ENCODE peak calls at places on chromosome 16, in eight cellular contexts. One of them, this sample, is unnamed.

GRCh38 chr16:5466551-5466950 is 369.0 kb upstream of the EEF2KMT start:
- DNase-seq in cardiac muscle cell: no peak
- DNase-seq in heart left ventricle: no peak
- DNase-seq in transverse colon: no peak
- DNase-seq in HCT116: no peak
- DNase-seq in thoracic aorta: no peak
- DNase-seq in SK-N-SH: no peak
- DNase-seq in Caco-2: no peak
- DNase-seq in this sample: no peak

GRCh38 chr16:50169555-50170096 is 16.5 kb downstream of the TENT4B start:
- DNase-seq in HCT116: no peak
- DNase-seq in cardiac muscle cell: peak; percentile 70
- DNase-seq in Caco-2: no peak
- DNase-seq in thoracic aorta: no peak
- DNase-seq in SK-N-SH: no peak
- DNase-seq in transverse colon: no peak
- DNase-seq in heart left ventricle: no peak
- DNase-seq in this sample: no peak

GRCh38 chr16:29146266-29146665 is 161.4 kb downstream of the LAT start:
- DNase-seq in HCT116: no peak
- DNase-seq in SK-N-SH: no peak
- DNase-seq in heart left ventricle: peak; percentile 31
- DNase-seq in Caco-2: no peak
- DNase-seq in thoracic aorta: no peak
- DNase-seq in transverse colon: no peak
- DNase-seq in cardiac muscle cell: no peak
- DNase-seq in this sample: no peak

GRCh38 chr16:85329059-85329812 is 217.0 kb upstream of the CIBAR2 start:
- DNase-seq in thoracic aorta: no peak
- DNase-seq in HCT116: peak; percentile 28
- DNase-seq in cardiac muscle cell: no peak
- DNase-seq in SK-N-SH: peak; percentile 73
- DNase-seq in transverse colon: peak; percentile 68
- DNase-seq in heart left ventricle: peak; percentile 57
- DNase-seq in Caco-2: no peak
- DNase-seq in this sample: peak; percentile 66

GRCh38 chr16:48720266-48720665 is 110.3 kb upstream of the N4BP1 start:
- DNase-seq in transverse colon: no peak
- DNase-seq in cardiac muscle cell: peak; percentile 79
- DNase-seq in thoracic aorta: no peak
- DNase-seq in HCT116: no peak
- DNase-seq in Caco-2: peak; percentile 52
- DNase-seq in heart left ventricle: no peak
- DNase-seq in SK-N-SH: no peak
- DNase-seq in this sample: no peak

GRCh38 chr16:85947511-85948509 is 48.8 kb downstream of the IRF8 start:
- DNase-seq in cardiac muscle cell: no peak
- DNase-seq in Caco-2: no peak
- DNase-seq in transverse colon: peak; percentile 23
- DNase-seq in heart left ventricle: no peak
- DNase-seq in HCT116: no peak
- DNase-seq in thoracic aorta: no peak
- DNase-seq in SK-N-SH: no peak
- DNase-seq in this sample: peak; percentile 56

GRCh38 chr16:50244140-50244503 is 22.2 kb upstream of the ADCY7 start:
- DNase-seq in HCT116: no peak
- DNase-seq in heart left ventricle: no peak
- DNase-seq in cardiac muscle cell: no peak
- DNase-seq in Caco-2: no peak
- DNase-seq in SK-N-SH: no peak
- DNase-seq in thoracic aorta: no peak
- DNase-seq in transverse colon: no peak
- DNase-seq in this sample: no peak

GRCh38 chr16:81779540-81780320 is 639 bp downstream of the PLCG2 start:
- DNase-seq in heart left ventricle: peak; percentile 78
- DNase-seq in SK-N-SH: no peak
- DNase-seq in Caco-2: peak; percentile 40
- DNase-seq in HCT116: no peak
- DNase-seq in transverse colon: peak; percentile 50
- DNase-seq in thoracic aorta: no peak
- DNase-seq in cardiac muscle cell: no peak
- DNase-seq in this sample: peak; percentile 36

GRCh38 chr16:80806957-80807356 is 2.6 kb upstream of the CDYL2 start:
- DNase-seq in transverse colon: no peak
- DNase-seq in thoracic aorta: no peak
- DNase-seq in cardiac muscle cell: no peak
- DNase-seq in Caco-2: no peak
- DNase-seq in SK-N-SH: no peak
- DNase-seq in HCT116: no peak
- DNase-seq in heart left ventricle: no peak
- DNase-seq in this sample: no peak

GRCh38 chr16:11114366-11115164 is 141.4 kb downstream of the SOCS1 start:
- DNase-seq in SK-N-SH: no peak
- DNase-seq in transverse colon: no peak
- DNase-seq in HCT116: no peak
- DNase-seq in heart left ventricle: no peak
- DNase-seq in cardiac muscle cell: no peak
- DNase-seq in thoracic aorta: no peak
- DNase-seq in Caco-2: no peak
- DNase-seq in this sample: no peak

GRCh38 chr16:76668207-76668725 is 391.1 kb downstream of the CNTNAP4 start:
- DNase-seq in heart left ventricle: peak; percentile 25
- DNase-seq in SK-N-SH: no peak
- DNase-seq in Caco-2: peak; percentile 65
- DNase-seq in cardiac muscle cell: peak; percentile 22
- DNase-seq in thoracic aorta: no peak
- DNase-seq in transverse colon: no peak
- DNase-seq in HCT116: no peak
- DNase-seq in this sample: no peak

GRCh38 chr16:10934325-10935107 is 7.8 kb downstream of the DEXI start:
- DNase-seq in SK-N-SH: no peak
- DNase-seq in thoracic aorta: no peak
- DNase-seq in heart left ventricle: no peak
- DNase-seq in HCT116: no peak
- DNase-seq in cardiac muscle cell: no peak
- DNase-seq in Caco-2: no peak
- DNase-seq in transverse colon: no peak
- DNase-seq in this sample: no peak

GRCh38 chr16:30740364-30741251 is 7.6 kb upstream of the PHKG2 start:
- DNase-seq in transverse colon: peak; percentile 92
- DNase-seq in cardiac muscle cell: no peak
- DNase-seq in SK-N-SH: no peak
- DNase-seq in thoracic aorta: peak; percentile 55
- DNase-seq in heart left ventricle: peak; percentile 82
- DNase-seq in HCT116: peak; percentile 87
- DNase-seq in Caco-2: peak; percentile 92
- DNase-seq in this sample: peak; percentile 93

GRCh38 chr16:17828012-17828411 is 357.3 kb upstream of the XYLT1 start:
- DNase-seq in heart left ventricle: no peak
- DNase-seq in transverse colon: no peak
- DNase-seq in Caco-2: no peak
- DNase-seq in SK-N-SH: no peak
- DNase-seq in thoracic aorta: no peak
- DNase-seq in HCT116: no peak
- DNase-seq in cardiac muscle cell: no peak
- DNase-seq in this sample: no peak

GRCh38 chr16:65713409-65713808 is 591.5 kb upstream of the CDH11 start:
- DNase-seq in thoracic aorta: no peak
- DNase-seq in transverse colon: no peak
- DNase-seq in heart left ventricle: no peak
- DNase-seq in cardiac muscle cell: no peak
- DNase-seq in SK-N-SH: no peak
- DNase-seq in HCT116: no peak
- DNase-seq in Caco-2: no peak
- DNase-seq in this sample: no peak

GRCh38 chr16:12341966-12342365 is 365.4 kb downstream of the SNX29 start:
- DNase-seq in heart left ventricle: no peak
- DNase-seq in cardiac muscle cell: no peak
- DNase-seq in thoracic aorta: no peak
- DNase-seq in Caco-2: no peak
- DNase-seq in HCT116: no peak
- DNase-seq in transverse colon: no peak
- DNase-seq in SK-N-SH: no peak
- DNase-seq in this sample: no peak

GRCh38 chr16:80804451-80805383 is at the start of gene CDYL2:
- DNase-seq in Caco-2: peak; percentile 70
- DNase-seq in SK-N-SH: peak; percentile 78
- DNase-seq in cardiac muscle cell: no peak
- DNase-seq in transverse colon: peak; percentile 61
- DNase-seq in heart left ventricle: peak; percentile 80
- DNase-seq in thoracic aorta: no peak
- DNase-seq in HCT116: no peak
- DNase-seq in this sample: peak; percentile 61

GRCh38 chr16:70758786-70759185 is 42.2 kb downstream of the VAC14 start:
- DNase-seq in thoracic aorta: no peak
- DNase-seq in Caco-2: no peak
- DNase-seq in SK-N-SH: no peak
- DNase-seq in cardiac muscle cell: no peak
- DNase-seq in HCT116: no peak
- DNase-seq in transverse colon: no peak
- DNase-seq in heart left ventricle: no peak
- DNase-seq in this sample: no peak

DNA sequence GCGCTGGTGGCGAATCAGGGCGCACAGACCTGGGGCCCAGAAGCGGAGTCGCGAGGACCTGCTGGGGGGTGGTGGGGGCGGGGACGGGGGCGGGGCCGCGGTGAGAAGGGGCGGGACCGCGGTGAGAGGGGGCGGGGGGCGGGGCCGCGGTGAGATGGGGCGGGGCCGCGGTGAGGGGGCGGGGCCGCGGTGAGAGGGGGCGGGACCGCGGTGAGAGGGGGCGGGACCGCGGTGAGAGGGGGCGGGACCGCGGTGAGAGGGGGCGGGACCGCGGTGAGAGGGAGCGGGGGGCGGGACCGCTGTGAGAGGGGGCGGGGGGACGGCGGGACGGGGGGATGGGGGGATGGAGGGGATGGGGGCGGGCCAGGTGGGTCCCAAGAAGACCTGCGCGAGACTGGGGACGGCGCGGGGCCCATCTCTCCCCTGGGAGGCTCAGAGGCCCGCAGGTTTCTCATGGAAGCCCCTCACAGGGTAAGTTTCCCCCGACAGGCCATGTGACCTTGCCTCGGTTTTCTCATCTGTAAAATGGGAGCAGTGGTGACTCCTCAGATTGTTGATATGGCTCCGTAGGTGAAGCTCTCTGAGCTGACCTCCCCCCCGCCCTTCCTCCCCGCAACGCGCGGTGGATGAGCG is 28.6 kb upstream of the DBNDD1 start:
- DNase-seq in thoracic aorta: no peak
- DNase-seq in cardiac muscle cell: no peak
- DNase-seq in SK-N-SH: peak; percentile 94
- DNase-seq in transverse colon: no peak
- DNase-seq in heart left ventricle: no peak
- DNase-seq in Caco-2: no peak
- DNase-seq in HCT116: no peak
- DNase-seq in this sample: no peak
- H3K4me3 ChIP-seq in thoracic aorta: peak overlapping the region; percentile 76
- H3K4me3 ChIP-seq in cardiac muscle cell: peak overlapping the region; percentile 11
- H3K4me3 ChIP-seq in SK-N-SH: peak overlapping the region; percentile 55
- H3K4me3 ChIP-seq in transverse colon: peak overlapping the region; percentile 37
- H3K4me3 ChIP-seq in heart left ventricle: peak overlapping the region; percentile 46
- H3K4me3 ChIP-seq in Caco-2: peak overlapping the region; percentile 67
- H3K4me3 ChIP-seq in HCT116: no peak overlapping the region
- H3K4me3 ChIP-seq in this sample: no peak overlapping the region

GRCh38 chr16:75172578-75172977 is 24.3 kb downstream of the ZFP1 start:
- DNase-seq in transverse colon: no peak
- DNase-seq in Caco-2: no peak
- DNase-seq in SK-N-SH: no peak
- DNase-seq in thoracic aorta: no peak
- DNase-seq in heart left ventricle: no peak
- DNase-seq in cardiac muscle cell: no peak
- DNase-seq in HCT116: no peak
- DNase-seq in this sample: no peak
- H3K9me3 ChIP-seq in transverse colon: peaks cover 63% of the 10 kb centered on the region
- H3K9me3 ChIP-seq in Caco-2: peaks cover 74% of the 10 kb centered on the region
- H3K9me3 ChIP-seq in SK-N-SH: peaks cover 32% of the 10 kb centered on the region
- H3K9me3 ChIP-seq in thoracic aorta: peaks cover 66% of the 10 kb centered on the region
- H3K9me3 ChIP-seq in heart left ventricle: peaks cover 97% of the 10 kb centered on the region
- H3K9me3 ChIP-seq in cardiac muscle cell: peaks cover 13% of the 10 kb centered on the region
- H3K9me3 ChIP-seq in HCT116: peaks cover 44% of the 10 kb centered on the region
- H3K9me3 ChIP-seq in this sample: peaks cover 83% of the 10 kb centered on the region

DNA sequence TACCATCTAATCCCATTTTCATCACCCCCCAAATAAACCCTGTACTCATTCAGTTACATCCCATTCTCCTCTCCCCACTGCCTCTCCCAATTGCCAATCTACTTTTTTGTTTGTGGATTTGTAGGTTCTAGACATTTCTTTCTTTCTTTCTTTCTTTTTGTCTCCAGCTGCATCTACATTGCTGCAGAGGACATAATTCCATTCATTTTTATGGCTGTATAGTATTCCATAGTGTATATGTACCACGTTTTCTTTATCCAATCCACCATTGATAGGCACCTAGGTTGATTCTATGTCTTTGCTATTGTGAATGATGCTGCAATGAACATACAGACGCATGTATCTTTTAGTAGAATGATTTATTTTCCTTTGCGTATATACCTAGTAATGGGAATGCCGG is 6.3 kb upstream of the CRYM start:
- DNase-seq in SK-N-SH: no peak
- DNase-seq in thoracic aorta: no peak
- DNase-seq in transverse colon: no peak
- DNase-seq in heart left ventricle: no peak
- DNase-seq in cardiac muscle cell: no peak
- DNase-seq in Caco-2: no peak
- DNase-seq in HCT116: no peak
- DNase-seq in this sample: no peak
- H3K4me3 ChIP-seq in SK-N-SH: no peak overlapping the region
- H3K4me3 ChIP-seq in thoracic aorta: peak overlapping the region; percentile 65
- H3K4me3 ChIP-seq in transverse colon: no peak overlapping the region
- H3K4me3 ChIP-seq in heart left ventricle: peak overlapping the region; percentile 53
- H3K4me3 ChIP-seq in cardiac muscle cell: peak overlapping the region; percentile 45
- H3K4me3 ChIP-seq in Caco-2: no peak overlapping the region
- H3K4me3 ChIP-seq in HCT116: peak overlapping the region; percentile 51
- H3K4me3 ChIP-seq in this sample: no peak overlapping the region

GRCh38 chr16:87420401-87421368 is 28.5 kb downstream of the MAP1LC3B start:
- DNase-seq in transverse colon: no peak
- DNase-seq in SK-N-SH: no peak
- DNase-seq in cardiac muscle cell: no peak
- DNase-seq in thoracic aorta: no peak
- DNase-seq in heart left ventricle: no peak
- DNase-seq in HCT116: no peak
- DNase-seq in Caco-2: no peak
- DNase-seq in this sample: no peak

GRCh38 chr16:87422106-87422505 is 30.0 kb downstream of the MAP1LC3B start:
- DNase-seq in cardiac muscle cell: no peak
- DNase-seq in thoracic aorta: no peak
- DNase-seq in Caco-2: no peak
- DNase-seq in SK-N-SH: no peak
- DNase-seq in HCT116: no peak
- DNase-seq in transverse colon: no peak
- DNase-seq in heart left ventricle: no peak
- DNase-seq in this sample: no peak

GRCh38 chr16:87423429-87423828 is 31.3 kb downstream of the MAP1LC3B start:
- DNase-seq in heart left ventricle: no peak
- DNase-seq in SK-N-SH: no peak
- DNase-seq in HCT116: no peak
- DNase-seq in Caco-2: no peak
- DNase-seq in cardiac muscle cell: no peak
- DNase-seq in thoracic aorta: no peak
- DNase-seq in transverse colon: no peak
- DNase-seq in this sample: no peak

GRCh38 chr16:87419971-87420370 is 27.8 kb downstream of the MAP1LC3B start:
- DNase-seq in SK-N-SH: no peak
- DNase-seq in thoracic aorta: no peak
- DNase-seq in HCT116: no peak
- DNase-seq in Caco-2: no peak
- DNase-seq in heart left ventricle: no peak
- DNase-seq in transverse colon: no peak
- DNase-seq in cardiac muscle cell: no peak
- DNase-seq in this sample: no peak

GRCh38 chr16:87421369-87421912 is 29.3 kb downstream of the MAP1LC3B start:
- DNase-seq in thoracic aorta: no peak
- DNase-seq in HCT116: no peak
- DNase-seq in heart left ventricle: no peak
- DNase-seq in cardiac muscle cell: no peak
- DNase-seq in Caco-2: no peak
- DNase-seq in SK-N-SH: peak; percentile 59
- DNase-seq in transverse colon: no peak
- DNase-seq in this sample: no peak
- H3K9me3 ChIP-seq in thoracic aorta: no peaks in the 10 kb centered on the region
- H3K9me3 ChIP-seq in HCT116: no peaks in the 10 kb centered on the region
- H3K9me3 ChIP-seq in heart left ventricle: no peaks in the 10 kb centered on the region
- H3K9me3 ChIP-seq in cardiac muscle cell: no peaks in the 10 kb centered on the region
- H3K9me3 ChIP-seq in Caco-2: no peaks in the 10 kb centered on the region
- H3K9me3 ChIP-seq in SK-N-SH: no peaks in the 10 kb centered on the region
- H3K9me3 ChIP-seq in transverse colon: no peaks in the 10 kb centered on the region
- H3K9me3 ChIP-seq in this sample: no peaks in the 10 kb centered on the region

This sample was measured in mucosa of descending colon.